ENCODE peak calls at places on chromosomes 11 and 22, in six cellular contexts. Y, X, G, H, C and L are unnamed samples.

GRCh38 chr11:125451400-125452124 is 44.5 kb downstream of the FEZ1 start:
- DNase-seq in Y (peak), C (no peak), X (peak), H (no peak), G (no peak), L (peak)

GRCh38 chr11:62602141-62603071 is 741 bp upstream of the MTA2 start:
- DNase-seq in X (no peak), H (peak), C (no peak), Y (peak), G (no peak), L (no peak)

GRCh38 chr11:67277231-67277961 is 11.1 kb downstream of the GRK2 start:
- DNase-seq in H (no peak), C (no peak), G (peak), X (peak), Y (peak), L (peak)

GRCh38 chr11:27571151-27571840 is 64.7 kb upstream of the LIN7C start:
- DNase-seq in X (no peak), H (no peak), Y (no peak), G (no peak), C (no peak), L (no peak)

GRCh38 chr22:37229805-37230672 is 14.0 kb downstream of the RAC2 start:
- DNase-seq in G (peak), H (no peak), C (no peak), Y (peak), X (no peak), L (peak)

GRCh38 chr11:14073821-14074529 is 111.5 kb downstream of the SPON1 start:
- DNase-seq in X (no peak), G (no peak), C (no peak), H (no peak), Y (no peak), L (no peak)

GRCh38 chr22:44192098-44192810 is 11.5 kb downstream of the PARVG start:
- DNase-seq in C (no peak), X (peak), H (peak), G (no peak), Y (peak), L (peak)

GRCh38 chr22:35568751-35569725 is 28.4 kb downstream of the RASD2 start:
- DNase-seq in G (no peak), X (no peak), C (no peak), Y (no peak), H (no peak), L (no peak)

GRCh38 chr22:23183107-23183698 is 2.9 kb downstream of the BCR start:
- DNase-seq in H (no peak), Y (peak), C (peak), G (no peak), X (peak), L (peak)

GRCh38 chr22:19554834-19555404 is 30.7 kb upstream of the CLDN5 start:
- DNase-seq in H (peak), G (no peak), Y (peak), X (peak), C (peak), L (no peak)
- TF ChIP-seq CTCF in H (no peak), G (no peak), Y (peak), X (peak), C (peak), L (peak)

DNA sequence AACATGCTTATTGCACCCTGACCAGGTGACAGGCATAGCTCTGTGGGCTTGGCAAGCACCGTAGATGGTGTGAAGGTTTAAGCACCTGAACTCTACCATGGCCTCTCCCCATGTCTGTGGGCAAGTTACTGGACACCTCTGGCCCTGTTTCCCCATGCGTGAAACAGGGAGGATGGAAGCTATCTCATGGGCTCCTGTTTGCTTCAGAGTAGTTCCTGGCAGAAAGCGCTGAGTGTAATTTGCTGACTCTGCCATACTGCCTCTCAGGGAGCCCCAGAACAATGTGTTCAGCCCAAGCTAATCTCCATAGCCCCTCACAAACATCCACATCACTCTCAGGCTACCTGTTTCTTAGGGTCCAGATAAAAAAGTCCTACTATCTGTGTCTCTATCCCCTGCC is 2.4 kb downstream of the CBX6 start:
- DNase-seq in Y (no peak), C (no peak), H (no peak), G (no peak), X (no peak), L (no peak)
- H3K4me3 ChIP-seq in Y (no peak), C (no peak), H (no peak), G (peak), X (no peak), L (no peak)

DNA sequence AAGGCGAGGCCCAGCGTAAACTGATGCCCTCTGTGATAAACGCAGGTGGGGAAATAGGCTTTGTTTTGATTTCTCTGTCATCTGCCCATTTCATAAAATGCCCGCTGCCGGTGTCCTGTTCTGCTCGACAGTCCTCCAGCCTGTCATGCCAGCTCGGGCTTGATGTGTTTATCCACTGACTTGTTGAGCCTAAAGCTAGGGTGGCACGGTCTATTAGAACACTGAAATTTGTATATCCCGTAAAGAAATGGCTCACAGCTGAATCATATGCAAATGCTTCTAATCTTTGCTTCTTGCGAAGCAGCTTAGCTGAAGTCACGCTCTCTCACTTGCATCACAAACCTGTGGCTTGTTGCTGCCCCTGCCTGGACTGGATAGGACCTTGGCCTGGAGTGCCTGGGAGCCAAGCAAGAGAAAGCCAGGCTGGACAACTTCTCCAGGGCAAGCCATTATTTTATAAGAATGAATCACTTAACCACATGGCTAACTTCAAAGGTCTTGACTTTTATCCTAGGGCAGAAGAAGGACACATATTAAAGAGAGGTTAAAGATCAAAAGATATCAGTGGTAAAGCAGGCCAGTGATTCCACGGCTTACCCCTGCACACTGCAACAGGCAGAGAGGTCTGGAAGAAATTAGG is 33.1 kb downstream of the EHF start:
- DNase-seq in H (peak), C (peak), G (no peak), Y (no peak), X (no peak), L (peak)
- TF ChIP-seq MYC in H (peak), C (peak), G (no peak), Y (no peak), X (no peak), L (no peak)

GRCh38 chr22:22032099-22032905 is 49.7 kb upstream of the TOP3B start:
- DNase-seq in G (no peak), H (no peak), X (no peak), C (no peak), Y (no peak), L (peak)

GRCh38 chr22:22031183-22031560 is 48.6 kb upstream of the TOP3B start:
- DNase-seq in G (no peak), C (no peak), Y (no peak), H (no peak), X (no peak), L (peak)

GRCh38 chr22:22031571-22031970 is 49.0 kb upstream of the TOP3B start:
- DNase-seq in Y (no peak), H (no peak), G (no peak), X (no peak), C (no peak), L (no peak)

GRCh38 chr22:22032906-22033802 is 50.6 kb upstream of the TOP3B start:
- DNase-seq in X (no peak), C (no peak), H (no peak), G (no peak), Y (no peak), L (no peak)

GRCh38 chr22:22030493-22031182 is 48.1 kb upstream of the TOP3B start:
- DNase-seq in X (peak), Y (peak), G (peak), C (peak), H (peak), L (peak)
- TF ChIP-seq CTCF in X (peak), Y (no peak), G (peak), C (peak), H (no peak), L (peak)

GRCh38 chr11:128424271-128424709 is 163.1 kb downstream of the ETS1 start:
- DNase-seq in Y (no peak), H (no peak), X (no peak), C (no peak), G (no peak), L (no peak)
- H3K4me3 ChIP-seq in Y (no peak), H (no peak), X (no peak), C (peak), G (no peak), L (no peak)

DNA sequence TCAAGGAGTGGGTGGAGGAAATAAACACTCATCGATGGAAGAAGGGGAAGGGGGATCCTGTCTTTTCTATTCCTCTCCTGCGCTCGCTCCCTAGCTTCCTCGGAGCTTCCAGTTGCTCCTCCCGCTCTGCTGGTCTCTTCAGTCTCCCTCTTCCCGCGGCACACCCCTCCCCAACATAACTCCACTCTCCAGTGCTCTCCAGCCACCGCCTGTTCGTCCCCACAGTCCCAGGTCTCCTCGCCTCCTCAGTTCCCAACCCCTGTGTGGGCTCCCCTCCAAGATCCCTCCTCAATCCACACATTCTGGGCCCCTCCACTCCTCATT is 438 bp downstream of the ZW10 start:
- DNase-seq in C (peak), Y (peak), G (no peak), H (no peak), X (no peak), L (peak)
- TF ChIP-seq MYC in C (no peak), Y (no peak), G (no peak), H (no peak), X (no peak), L (no peak)

GRCh38 chr11:22331771-22332170 is 6.4 kb upstream of the SLC17A6 start:
- DNase-seq in C (no peak), H (no peak), G (no peak), X (no peak), Y (no peak), L (no peak)
- TF ChIP-seq CTCF in C (no peak), H (peak), G (no peak), X (no peak), Y (no peak), L (no peak)

DNA sequence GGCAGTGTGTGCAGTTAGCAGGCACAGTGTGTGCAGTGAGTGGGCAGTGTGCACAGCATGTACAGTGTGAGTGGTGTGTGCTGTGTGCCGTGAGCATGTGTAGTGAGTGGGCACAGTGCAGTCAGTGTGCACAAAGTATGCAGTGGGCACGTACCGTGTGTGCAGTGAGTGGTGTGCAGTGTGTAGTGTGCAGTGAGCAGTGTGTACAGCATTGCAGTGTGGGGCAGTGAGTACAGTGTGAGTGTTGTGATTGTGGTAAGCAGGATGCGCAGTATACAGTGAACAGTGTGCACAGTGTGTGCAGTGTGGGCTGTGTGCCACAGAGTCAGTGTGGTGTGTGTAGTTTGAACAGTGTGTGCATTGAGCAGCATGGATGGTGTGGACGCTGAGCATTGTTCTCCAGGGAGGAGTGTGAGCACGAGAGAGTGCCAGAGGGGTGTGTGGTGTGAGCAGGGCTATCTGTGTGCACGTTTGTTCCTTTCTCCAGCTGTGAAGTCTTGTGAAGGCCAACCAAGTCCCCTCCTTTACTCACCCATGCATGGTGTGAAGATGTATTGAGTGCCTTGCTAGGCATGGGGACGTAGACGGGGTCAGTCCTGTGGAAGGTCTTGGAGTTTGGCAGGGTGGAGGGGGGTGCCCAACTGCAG is 3.1 kb downstream of the SHANK3 start:
- DNase-seq in X (no peak), G (no peak), H (no peak), Y (peak), C (no peak), L (no peak)
- H3K4me3 ChIP-seq in X (peak), G (no peak), H (peak), Y (no peak), C (peak), L (no peak)

GRCh38 chr22:42919199-42919598 is 62.1 kb upstream of the ARFGAP3 start:
- DNase-seq in G (no peak), H (peak), X (no peak), Y (no peak), C (peak), L (peak)
- TF ChIP-seq MYC in G (no peak), H (no peak), X (no peak), Y (no peak), C (no peak), L (no peak)